ENCODE peak calls at places on chromosomes 3 and 15, in eight cellular contexts. Z, W, S, Q, Y, N, T and L are unnamed samples. For H3K9me3, the result is how much of the 10 kb centered on the place peaks cover.

GRCh38 chr15:61146643-61147230 is 82.4 kb downstream of the RORA start:
- DNase-seq in Z (no peak), W (no peak), S (no peak), Q (no peak), Y (no peak), N (no peak), T (no peak), L (no peak)

GRCh38 chr3:25785826-25786225 is 2.6 kb upstream of the NGLY1 start:
- DNase-seq in Z (no peak), W (no peak), S (no peak), Q (no peak), Y (no peak), N (no peak), T (no peak), L (no peak)

GRCh38 chr3:2967851-2968250 is 142.3 kb downstream of the IL5RA start:
- DNase-seq in Z (no peak), W (no peak), S (no peak), Q (no peak), Y (no peak), N (no peak), T (no peak), L (no peak)

GRCh38 chr15:58182460-58183163 is 44.4 kb downstream of the AQP9 start:
- DNase-seq in Z (no peak), W (peak), S (no peak), Q (peak), Y (peak), N (peak), T (peak), L (no peak)

GRCh38 chr15:99446565-99447496 is 119.0 kb upstream of the MEF2A start:
- DNase-seq in Z (no peak), W (no peak), S (peak), Q (no peak), Y (no peak), N (no peak), T (peak), L (peak)

GRCh38 chr3:46506526-46506925 is 8.8 kb downstream of the RTP3 start:
- DNase-seq in Z (no peak), W (no peak), S (no peak), Q (no peak), Y (no peak), N (no peak), T (no peak), L (no peak)

GRCh38 chr3:197471221-197472010 is 84.4 kb downstream of the BDH1 start:
- DNase-seq in Z (peak), W (peak), S (no peak), Q (no peak), Y (no peak), N (peak), T (no peak), L (no peak)

GRCh38 chr3:103127737-103128136 is 692.9 kb downstream of the ZPLD1 start:
- DNase-seq in Z (no peak), W (no peak), S (no peak), Q (no peak), Y (no peak), N (no peak), T (no peak), L (no peak)

GRCh38 chr15:30905821-30906220 is 2.1 kb downstream of the FAN1 start:
- DNase-seq in Z (no peak), W (no peak), S (no peak), Q (no peak), Y (no peak), N (no peak), T (no peak), L (peak)
- TF ChIP-seq CTCF in Z (no peak), W (no peak), S (no peak), Q (no peak), Y (peak), N (no peak), T (no peak), L (peak)

DNA sequence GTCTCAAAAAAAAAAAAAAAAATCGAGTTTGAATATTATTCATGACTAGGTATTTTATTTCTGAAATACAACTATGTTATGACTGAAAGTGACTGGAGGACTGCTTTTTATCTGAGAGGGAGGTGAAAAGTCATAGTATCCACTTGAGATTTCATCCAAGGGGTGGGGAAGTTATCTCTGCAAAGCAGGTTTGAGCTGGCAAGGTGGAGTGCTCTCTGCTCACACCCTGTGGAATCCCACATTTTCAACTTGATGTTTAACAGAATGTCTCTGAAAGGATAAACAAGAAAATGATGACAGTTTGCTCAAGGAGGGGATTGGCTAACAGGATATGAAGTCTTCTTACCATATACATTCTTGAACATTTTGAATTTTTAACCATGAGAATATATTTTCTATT is 27.3 kb upstream of the SEC62 start:
- DNase-seq in Z (no peak), W (no peak), S (no peak), Q (no peak), Y (no peak), N (no peak), T (no peak), L (no peak)
- H3K4me3 ChIP-seq in Z (no peak), W (no peak), S (no peak), Q (no peak), Y (no peak), N (no peak), T (no peak), L (no peak)

GRCh38 chr15:26235864-26236263 is 372.7 kb upstream of the ATP10A start:
- DNase-seq in Z (no peak), W (no peak), S (no peak), Q (no peak), Y (no peak), N (no peak), T (no peak), L (no peak)
- H3K9me3 ChIP-seq in Z (under half), W (half or more), S (under half), Q (under half), Y (under half), N (under half), T (under half), L (under half)

GRCh38 chr15:65028921-65029735 is at the start of gene MTFMT:
- DNase-seq in Z (peak), W (peak), S (peak), Q (peak), Y (peak), N (peak), T (peak), L (peak)
- TF ChIP-seq CTCF in Z (no peak), W (peak), S (no peak), Q (no peak), Y (no peak), N (peak), T (no peak), L (no peak)

GRCh38 chr3:119527731-119528130 is 29.4 kb downstream of the TIMMDC1 start:
- DNase-seq in Z (no peak), W (no peak), S (no peak), Q (no peak), Y (no peak), N (no peak), T (no peak), L (no peak)

GRCh38 chr3:119524931-119525662 is 26.8 kb downstream of the TIMMDC1 start:
- DNase-seq in Z (no peak), W (no peak), S (no peak), Q (no peak), Y (no peak), N (no peak), T (no peak), L (no peak)

GRCh38 chr3:119529883-119530282 is 29.5 kb downstream of the CD80 start:
- DNase-seq in Z (no peak), W (no peak), S (no peak), Q (no peak), Y (no peak), N (no peak), T (no peak), L (no peak)

DNA sequence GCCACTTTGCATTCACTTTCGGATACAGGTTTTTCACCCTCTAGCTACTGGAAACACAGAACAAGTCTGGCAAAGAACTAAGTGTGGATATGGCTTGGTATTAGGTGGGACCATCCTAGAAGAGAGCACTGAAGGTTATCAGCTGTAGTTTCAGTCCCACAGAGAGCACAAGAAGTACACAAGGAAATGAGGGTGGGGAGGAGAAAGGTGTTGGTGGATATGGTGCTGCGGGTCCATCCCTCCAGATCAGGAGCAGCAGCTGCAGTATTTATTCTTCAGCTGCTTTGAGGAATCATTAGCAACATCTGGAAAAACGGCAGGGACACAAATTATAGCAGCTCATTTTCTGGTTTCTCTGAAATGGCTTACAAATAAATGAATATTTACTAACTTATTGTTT is 29.0 kb downstream of the CD80 start:
- DNase-seq in Z (no peak), W (no peak), S (no peak), Q (no peak), Y (no peak), N (no peak), T (no peak), L (no peak)
- H3K4me3 ChIP-seq in Z (no peak), W (no peak), S (no peak), Q (no peak), Y (no peak), N (no peak), T (no peak), L (no peak)

GRCh38 chr3:68173230-68173629 is 518.8 kb upstream of the SUCLG2 start:
- DNase-seq in Z (no peak), W (no peak), S (no peak), Q (no peak), Y (no peak), N (no peak), T (no peak), L (no peak)
- H3K9me3 ChIP-seq in Z (half or more), W (under half), S (under half), Q (under half), Y (half or more), N (under half), T (under half), L (under half)

GRCh38 chr3:99741588-99741987 is 76.1 kb upstream of the CMSS1 start:
- DNase-seq in Z (no peak), W (no peak), S (no peak), Q (no peak), Y (no peak), N (no peak), T (no peak), L (no peak)
- TF ChIP-seq CTCF in Z (no peak), W (no peak), S (no peak), Q (no peak), Y (no peak), N (no peak), T (no peak), L (no peak)